ENCODE peak calls at places on chromosomes 6 and 20, in four cellular contexts. L is mesenchymal stem cell, X is HuH-7.5, K is heart right ventricle. P is an unnamed sample.
A peak's percentile ranks its signal among the peaks of the same experiment; 100 is the strongest.

GRCh38 chr6:36432151-36432633 is 10.5 kb downstream of the PXT1 start:
- DNase-seq in L (peak; percentile 12), X (no peak), K (no peak), P (no peak)

GRCh38 chr6:128848169-128848935 is 34.6 kb upstream of the LAMA2 start:
- DNase-seq in L (peak; percentile 47), X (no peak), K (no peak), P (no peak)

GRCh38 chr6:100664274-100665040 is 199.7 kb upstream of the SIM1 start:
- DNase-seq in L (peak; percentile 49), X (no peak), K (no peak), P (no peak)

GRCh38 chr6:136921521-136921935 is 573 bp upstream of the SLC35D3 start:
- DNase-seq in L (no peak), X (peak; percentile 38), K (peak; percentile 14), P (no peak)

GRCh38 chr6:132320007-132320406 is 81.3 kb downstream of the MOXD1 start:
- DNase-seq in L (peak; percentile 71), X (no peak), K (no peak), P (no peak)

GRCh38 chr20:8946036-8946926 is 122.6 kb upstream of the PLCB4 start:
- DNase-seq in L (peak; percentile 6), X (no peak), K (no peak), P (no peak)

GRCh38 chr6:52389626-52390360 is 27.8 kb downstream of the PAQR8 start:
- DNase-seq in L (peak; percentile 72), X (peak; percentile 27), K (peak; percentile 54), P (peak; percentile 59)

GRCh38 chr6:23170044-23170443 is 600.7 kb downstream of the HDGFL1 start:
- DNase-seq in L (no peak), X (no peak), K (no peak), P (no peak)

GRCh38 chr6:80742481-80742880 is 636.0 kb downstream of the BCKDHB start:
- DNase-seq in L (peak; percentile 57), X (no peak), K (no peak), P (no peak)

GRCh38 chr20:43781215-43781614 is 54.4 kb upstream of the GTSF1L start:
- DNase-seq in L (no peak), X (no peak), K (no peak), P (no peak)

GRCh38 chr6:53916804-53917463 is 122.1 kb downstream of the LRRC1 start:
- DNase-seq in L (no peak), X (no peak), K (no peak), P (no peak)

GRCh38 chr6:157825243-157825904 is 2.3 kb downstream of the SNX9 start:
- DNase-seq in L (peak; percentile 54), X (no peak), K (no peak), P (no peak)

GRCh38 chr6:152462716-152463115 is 174.4 kb downstream of the SYNE1 start:
- DNase-seq in L (no peak), X (no peak), K (no peak), P (no peak)

GRCh38 chr6:38774933-38775707 is 60.0 kb downstream of the DNAH8 start:
- DNase-seq in L (no peak), X (no peak), K (no peak), P (no peak)

GRCh38 chr20:1979116-1979778 is 14.6 kb downstream of the PDYN start:
- DNase-seq in L (no peak), X (no peak), K (no peak), P (no peak)

GRCh38 chr6:66421570-66421969 is 714.5 kb upstream of the EYS start:
- DNase-seq in L (peak; percentile 9), X (no peak), K (no peak), P (no peak)

GRCh38 chr20:64244281-64244805 is 11.2 kb upstream of the PCMTD2 start:
- DNase-seq in L (no peak), X (no peak), K (no peak), P (no peak)

GRCh38 chr20:19008497-19008896 is 194.9 kb downstream of the SCP2D1 start:
- DNase-seq in L (no peak), X (no peak), K (no peak), P (no peak)

GRCh38 chr6:88403486-88403885 is 237.3 kb upstream of the CNR1 start:
- DNase-seq in L (no peak), X (no peak), K (no peak), P (no peak)

GRCh38 chr6:47106721-47107197 is 64.6 kb upstream of the ADGRF1 start:
- DNase-seq in L (no peak), X (peak; percentile 12), K (no peak), P (no peak)

GRCh38 chr6:44201200-44201599 is 15.5 kb upstream of the MYMX start:
- DNase-seq in L (no peak), X (no peak), K (no peak), P (no peak)

GRCh38 chr20:37223053-37223452 is 38.6 kb downstream of the GHRH start:
- DNase-seq in L (peak; percentile 97), X (no peak), K (no peak), P (no peak)

GRCh38 chr20:13545755-13546154 is 93.0 kb downstream of the TASP1 start:
- DNase-seq in L (no peak), X (no peak), K (no peak), P (no peak)

GRCh38 chr6:151010111-151010510 is 144.6 kb downstream of the MTHFD1L start:
- DNase-seq in L (no peak), X (no peak), K (no peak), P (no peak)

GRCh38 chr6:20916081-20916480 is 381.8 kb downstream of the CDKAL1 start:
- DNase-seq in L (no peak), X (no peak), K (no peak), P (no peak)

GRCh38 chr20:58439974-58440767 is 51.1 kb downstream of the VAPB start:
- DNase-seq in L (peak; percentile 36), X (no peak), K (no peak), P (no peak)

GRCh38 chr6:21019614-21020013 is 485.4 kb downstream of the CDKAL1 start:
- DNase-seq in L (no peak), X (no peak), K (no peak), P (no peak)

GRCh38 chr20:46060301-46060881 is 29.4 kb downstream of the NCOA5 start:
- DNase-seq in L (no peak), X (no peak), K (no peak), P (no peak)

GRCh38 chr20:41314386-41314785 is 3.1 kb downstream of the ZHX3 start:
- DNase-seq in L (no peak), X (no peak), K (no peak), P (no peak)

GRCh38 chr6:75363304-75363703 is 78.7 kb upstream of the TMEM30A start:
- DNase-seq in L (peak; percentile 10), X (no peak), K (no peak), P (no peak)

GRCh38 chr20:17866234-17867001 is 102.2 kb downstream of the SNX5 start:
- DNase-seq in L (no peak), X (no peak), K (no peak), P (no peak)

GRCh38 chr20:43459022-43459942 is 1.6 kb downstream of the SRSF6 start:
- DNase-seq in L (peak; percentile 28), X (no peak), K (no peak), P (no peak)

GRCh38 chr20:57473246-57474042 is 51.5 kb downstream of the CTCFL start:
- DNase-seq in L (no peak), X (no peak), K (no peak), P (no peak)

GRCh38 chr6:165676435-165677068 is 13.5 kb upstream of the PDE10A start:
- DNase-seq in L (peak; percentile 37), X (no peak), K (peak; percentile 32), P (no peak)